ENCODE peak calls at places on chromosomes 2 and 18, in nine cellular contexts. S is CD8-positive, alpha-beta T cell; D is testis; Q is K562; B is body of pancreas; V is A549; G is Peyer's patch; W is CD8-positive, alpha-beta memory T cell; L is IMR-90. J is an unnamed sample.

GRCh38 chr18:12659904-12660605 is 2.1 kb upstream of the SPIRE1 start:
- DNase-seq in S (no peak), D (peak; percentile 55), Q (peak; percentile 66), B (peak; percentile 58), V (peak; percentile 61), G (no peak), W (no peak), L (peak; percentile 70), J (peak; percentile 11)

GRCh38 chr2:119009110-119009509 is 67.1 kb downstream of the MARCO start:
- DNase-seq in S (no peak), D (no peak), Q (no peak), B (no peak), V (no peak), G (no peak), W (no peak), L (no peak), J (no peak)

GRCh38 chr2:53490659-53491058 is 276.9 kb upstream of the CHAC2 start:
- DNase-seq in S (no peak), D (peak; percentile 69), Q (no peak), B (peak; percentile 66), V (peak; percentile 14), G (no peak), W (no peak), L (peak; percentile 85), J (no peak)

GRCh38 chr2:207528980-207529329 is 807 bp upstream of the CREB1 start:
- DNase-seq in S (peak; percentile 73), D (peak; percentile 37), Q (no peak), B (peak; percentile 35), V (peak; percentile 39), G (peak; percentile 52), W (peak; percentile 63), L (no peak), J (peak; percentile 39)

GRCh38 chr18:9902832-9903231 is 11.0 kb upstream of the VAPA start:
- DNase-seq in S (no peak), D (no peak), Q (no peak), B (no peak), V (no peak), G (no peak), W (no peak), L (no peak), J (no peak)

GRCh38 chr18:3236470-3236869 is 11.1 kb upstream of the MYL12A start:
- DNase-seq in S (no peak), D (no peak), Q (no peak), B (no peak), V (no peak), G (no peak), W (no peak), L (no peak), J (no peak)

GRCh38 chr18:35074581-35074980 is 33.4 kb downstream of the MAPRE2 start:
- DNase-seq in S (no peak), D (no peak), Q (no peak), B (no peak), V (no peak), G (no peak), W (no peak), L (no peak), J (no peak)

GRCh38 chr2:43986600-43986999 is 9.2 kb downstream of the LRPPRC start:
- DNase-seq in S (no peak), D (no peak), Q (no peak), B (no peak), V (no peak), G (no peak), W (no peak), L (no peak), J (no peak)

GRCh38 chr2:70901235-70902066 is 34.2 kb upstream of the ATP6V1B1 start:
- DNase-seq in S (no peak), D (no peak), Q (no peak), B (no peak), V (peak; percentile 61), G (no peak), W (no peak), L (peak; percentile 34), J (no peak)

GRCh38 chr18:394997-395383 is 105.5 kb downstream of the COLEC12 start:
- DNase-seq in S (no peak), D (no peak), Q (no peak), B (peak; percentile 42), V (no peak), G (no peak), W (no peak), L (peak; percentile 75), J (no peak)

GRCh38 chr18:48922801-48923730 is 27.7 kb downstream of the SMAD7 start:
- DNase-seq in S (no peak), D (peak; percentile 55), Q (peak; percentile 77), B (peak; percentile 38), V (no peak), G (no peak), W (no peak), L (peak; percentile 82), J (no peak)

GRCh38 chr2:119462574-119462973 is 30.9 kb downstream of the TMEM37 start:
- DNase-seq in S (no peak), D (no peak), Q (no peak), B (no peak), V (no peak), G (no peak), W (no peak), L (no peak), J (no peak)

GRCh38 chr2:73111300-73112025 is 1.3 kb downstream of the RAB11FIP5 start:
- DNase-seq in S (no peak), D (peak; percentile 18), Q (peak; percentile 43), B (peak; percentile 55), V (peak; percentile 61), G (no peak), W (no peak), L (no peak), J (no peak)

GRCh38 chr2:127045792-127046501 is 61.0 kb downstream of the BIN1 start:
- DNase-seq in S (peak; percentile 46), D (no peak), Q (no peak), B (peak; percentile 89), V (no peak), G (no peak), W (no peak), L (no peak), J (no peak)

GRCh38 chr2:8836979-8837794 is at the start of gene KIDINS220:
- DNase-seq in S (peak; percentile 92), D (peak; percentile 91), Q (peak; percentile 99), B (peak; percentile 88), V (peak; percentile 87), G (peak; percentile 83), W (peak; percentile 76), L (peak; percentile 77), J (peak; percentile 84)

GRCh38 chr2:114661926-114662670 is 219.7 kb downstream of the DPP10 start:
- DNase-seq in S (no peak), D (peak; percentile 81), Q (no peak), B (peak; percentile 13), V (peak; percentile 10), G (no peak), W (no peak), L (no peak), J (peak; percentile 37)

DNA sequence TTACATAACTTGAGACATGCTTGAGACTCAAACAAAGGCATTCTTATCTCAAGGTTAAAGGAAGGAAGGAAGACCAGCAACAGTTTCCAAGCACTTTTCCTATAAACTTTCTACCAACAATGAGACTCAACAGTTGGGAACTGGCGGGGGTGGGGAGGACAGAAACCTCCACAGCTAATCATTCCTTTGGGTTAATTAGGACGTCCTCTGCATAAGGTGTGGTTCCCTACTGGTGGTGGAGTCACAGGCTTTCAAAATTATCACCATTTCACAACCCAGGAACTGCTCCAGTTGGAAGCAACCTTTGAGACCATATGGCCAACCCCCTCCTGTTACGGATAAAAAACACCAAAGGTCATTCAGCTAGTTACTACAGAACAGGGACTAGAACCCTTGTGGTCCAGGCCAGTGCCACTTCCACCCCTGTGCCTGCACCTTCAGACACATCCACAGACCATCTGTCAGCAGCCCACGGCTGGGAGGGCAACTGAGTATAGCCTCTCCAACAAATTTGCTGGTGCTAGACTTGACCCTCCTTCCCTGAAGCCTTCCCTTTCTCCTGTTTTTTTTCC is 30.1 kb upstream of the ATL2 start:
- DNase-seq in S (no peak), D (peak; percentile 33), Q (no peak), B (no peak), V (no peak), G (no peak), W (no peak), L (no peak), J (no peak)
- H3K27ac ChIP-seq in S (no peak overlapping the region), D (peak overlapping the region; percentile 69), Q (no peak overlapping the region), B (peak overlapping the region; percentile 27), V (no peak overlapping the region), G (peak overlapping the region; percentile 36), W (no peak overlapping the region), L (no peak overlapping the region), J (no peak overlapping the region)

DNA sequence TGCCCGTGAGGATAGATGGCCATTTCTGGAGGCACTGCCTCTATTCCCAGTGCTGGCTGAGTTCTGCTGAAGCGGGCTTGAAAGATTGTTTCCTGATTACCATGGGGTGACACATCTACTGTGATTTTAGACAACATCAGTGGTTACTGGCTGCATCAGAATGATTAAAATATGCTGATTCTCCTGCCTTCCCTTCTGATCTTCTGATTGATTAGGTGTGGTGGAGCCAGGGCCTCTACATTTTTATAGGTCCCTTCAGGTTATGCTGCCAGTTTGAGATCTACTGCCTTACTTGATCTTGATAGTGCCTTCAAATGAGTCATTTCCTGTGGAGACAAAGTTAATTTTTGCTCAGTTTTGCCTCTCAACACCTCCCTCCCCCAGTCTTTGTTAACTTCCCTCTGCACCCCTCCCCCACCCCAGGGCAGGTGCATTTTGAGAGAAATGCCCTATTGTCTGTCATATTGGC is 31.6 kb upstream of the SNORC start:
- DNase-seq in S (peak; percentile 68), D (no peak), Q (peak; percentile 19), B (no peak), V (peak; percentile 13), G (peak; percentile 50), W (peak; percentile 51), L (peak; percentile 29), J (no peak)
- H3K27ac ChIP-seq in S (peak overlapping the region; percentile 19), D (no peak overlapping the region), Q (peak overlapping the region; percentile 40), B (peak overlapping the region; percentile 27), V (peak overlapping the region; percentile 62), G (peak overlapping the region; percentile 2), W (peak overlapping the region; percentile 33), L (no peak overlapping the region), J (no peak overlapping the region)

DNA sequence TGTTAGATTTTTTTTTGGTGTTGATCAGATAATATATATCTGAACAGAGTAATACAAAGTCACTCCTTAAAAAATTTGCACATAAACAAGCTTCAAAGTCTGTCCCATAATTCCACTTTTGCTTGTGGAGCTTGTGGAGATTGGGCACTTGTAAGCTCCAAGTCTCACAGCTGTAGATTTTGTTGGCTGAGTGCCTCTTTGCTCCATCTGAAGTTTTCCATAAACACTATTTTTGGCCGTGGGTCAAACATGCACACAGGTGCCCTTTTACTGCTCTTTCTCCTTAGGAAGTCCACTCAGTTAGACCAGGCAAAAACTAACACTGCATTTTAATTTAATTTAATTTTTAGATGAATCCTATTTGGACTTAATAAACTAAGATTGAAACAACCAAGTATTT is 3.6 kb upstream of the KCNJ13 start:
- DNase-seq in S (no peak), D (no peak), Q (no peak), B (peak; percentile 71), V (no peak), G (no peak), W (no peak), L (peak; percentile 23), J (no peak)
- H3K27ac ChIP-seq in S (no peak overlapping the region), D (peak overlapping the region; percentile 47), Q (no peak overlapping the region), B (peak overlapping the region; percentile 18), V (no peak overlapping the region), G (no peak overlapping the region), W (no peak overlapping the region), L (no peak overlapping the region), J (no peak overlapping the region)

DNA sequence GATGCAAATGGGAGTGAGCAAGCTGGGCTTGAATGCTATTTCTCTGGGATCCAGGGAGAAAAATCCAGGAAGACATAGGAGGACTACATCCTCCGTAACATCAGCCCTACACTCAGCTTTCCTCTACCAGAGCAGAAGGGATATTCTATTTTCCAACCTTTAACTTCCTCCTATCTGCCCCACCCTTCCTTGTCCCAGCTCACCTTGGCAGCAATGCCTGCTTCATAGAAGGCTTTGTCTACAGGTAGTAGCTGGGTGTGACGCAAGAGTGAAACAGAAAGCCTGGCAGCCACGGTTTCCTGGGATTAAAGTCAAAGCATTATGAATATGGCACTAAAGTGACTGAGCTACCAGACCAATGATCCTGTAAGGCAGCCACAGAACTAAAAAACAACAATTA is 3.9 kb downstream of the KRTCAP3 start:
- DNase-seq in S (no peak), D (no peak), Q (no peak), B (peak; percentile 92), V (no peak), G (no peak), W (no peak), L (no peak), J (no peak)
- H3K27ac ChIP-seq in S (no peak overlapping the region), D (no peak overlapping the region), Q (no peak overlapping the region), B (peak overlapping the region; percentile 86), V (no peak overlapping the region), G (peak overlapping the region; percentile 85), W (no peak overlapping the region), L (no peak overlapping the region), J (no peak overlapping the region)